ENCODE peak calls at places on chromosomes 6 and 20, in four cellular contexts. One of them, this sample, is unnamed.

GRCh38 chr6:15132854-15133670 is 112.8 kb upstream of the JARID2 start:
- DNase-seq in HepG2: peak
- DNase-seq in GM12878: no peak
- DNase-seq in K562: no peak
- DNase-seq in this sample: peak

GRCh38 chr6:87697581-87698552 is 4.2 kb downstream of the AKIRIN2 start:
- DNase-seq in HepG2: no peak
- DNase-seq in GM12878: no peak
- DNase-seq in K562: no peak
- DNase-seq in this sample: no peak

GRCh38 chr6:117233146-117233545 is 32.2 kb upstream of the VGLL2 start:
- DNase-seq in HepG2: no peak
- DNase-seq in GM12878: no peak
- DNase-seq in K562: no peak
- DNase-seq in this sample: no peak

GRCh38 chr6:34104186-34104585 is 41.7 kb downstream of the GRM4 start:
- DNase-seq in HepG2: no peak
- DNase-seq in GM12878: no peak
- DNase-seq in K562: no peak
- DNase-seq in this sample: no peak

GRCh38 chr6:156864557-156864956 is 87.4 kb downstream of the ARID1B start:
- DNase-seq in HepG2: no peak
- DNase-seq in GM12878: no peak
- DNase-seq in K562: no peak
- DNase-seq in this sample: no peak

GRCh38 chr6:19180348-19181073 is 656.7 kb upstream of the ID4 start:
- DNase-seq in HepG2: no peak
- DNase-seq in GM12878: no peak
- DNase-seq in K562: no peak
- DNase-seq in this sample: no peak

GRCh38 chr6:36753671-36754485 is 56.3 kb downstream of the RAB44 start:
- DNase-seq in HepG2: no peak
- DNase-seq in GM12878: no peak
- DNase-seq in K562: no peak
- DNase-seq in this sample: no peak

GRCh38 chr20:9332783-9333482 is 181.5 kb upstream of the LAMP5 start:
- DNase-seq in HepG2: no peak
- DNase-seq in GM12878: no peak
- DNase-seq in K562: no peak
- DNase-seq in this sample: no peak

GRCh38 chr20:45316150-45317080 is 8.3 kb upstream of the MATN4 start:
- DNase-seq in HepG2: no peak
- DNase-seq in GM12878: no peak
- DNase-seq in K562: no peak
- DNase-seq in this sample: no peak

GRCh38 chr6:168180548-168181011 is 101.6 kb upstream of the FRMD1 start:
- DNase-seq in HepG2: no peak
- DNase-seq in GM12878: peak
- DNase-seq in K562: no peak
- DNase-seq in this sample: no peak

GRCh38 chr20:36113566-36114247 is 40.8 kb upstream of the EPB41L1 start:
- DNase-seq in HepG2: no peak
- DNase-seq in GM12878: peak
- DNase-seq in K562: no peak
- DNase-seq in this sample: no peak

GRCh38 chr6:167119680-167120556 is 3.0 kb upstream of the CCR6 start:
- DNase-seq in HepG2: no peak
- DNase-seq in GM12878: no peak
- DNase-seq in K562: peak
- DNase-seq in this sample: no peak

GRCh38 chr20:353166-353565 is 6.3 kb downstream of the NRSN2 start:
- DNase-seq in HepG2: no peak
- DNase-seq in GM12878: no peak
- DNase-seq in K562: no peak
- DNase-seq in this sample: no peak

GRCh38 chr6:92715991-92716390 is 703.4 kb downstream of the EPHA7 start:
- DNase-seq in HepG2: no peak
- DNase-seq in GM12878: no peak
- DNase-seq in K562: no peak
- DNase-seq in this sample: no peak

GRCh38 chr6:155023717-155024116 is 28.6 kb downstream of the TIAM2 start:
- DNase-seq in HepG2: no peak
- DNase-seq in GM12878: no peak
- DNase-seq in K562: no peak
- DNase-seq in this sample: no peak

GRCh38 chr6:106715922-106716321 is 86.5 kb downstream of the QRSL1 start:
- DNase-seq in HepG2: no peak
- DNase-seq in GM12878: no peak
- DNase-seq in K562: no peak
- DNase-seq in this sample: no peak

GRCh38 chr6:52929321-52930164 is 20.0 kb upstream of the GSTA3 start:
- DNase-seq in HepG2: peak
- DNase-seq in GM12878: no peak
- DNase-seq in K562: no peak
- DNase-seq in this sample: peak

GRCh38 chr6:133594551-133594950 is 294.4 kb upstream of the TCF21 start:
- DNase-seq in HepG2: no peak
- DNase-seq in GM12878: no peak
- DNase-seq in K562: no peak
- DNase-seq in this sample: no peak

GRCh38 chr6:45376310-45377040 is 1.3 kb downstream of the SUPT3H start:
- DNase-seq in HepG2: no peak
- DNase-seq in GM12878: no peak
- DNase-seq in K562: no peak
- DNase-seq in this sample: no peak

GRCh38 chr6:41723178-41723935 is 12.1 kb downstream of the TFEB start:
- DNase-seq in HepG2: peak
- DNase-seq in GM12878: no peak
- DNase-seq in K562: peak
- DNase-seq in this sample: peak

GRCh38 chr6:42250509-42250908 is 32.8 kb upstream of the MRPS10 start:
- DNase-seq in HepG2: no peak
- DNase-seq in GM12878: no peak
- DNase-seq in K562: no peak
- DNase-seq in this sample: no peak

GRCh38 chr20:64156886-64157875 is 7.1 kb upstream of the MYT1 start:
- DNase-seq in HepG2: no peak
- DNase-seq in GM12878: no peak
- DNase-seq in K562: no peak
- DNase-seq in this sample: no peak

GRCh38 chr6:43494321-43494720 is 15.8 kb downstream of the LRRC73 start:
- DNase-seq in HepG2: no peak
- DNase-seq in GM12878: no peak
- DNase-seq in K562: peak
- DNase-seq in this sample: no peak

GRCh38 chr20:62944746-62945145 is 6.8 kb downstream of the GID8 start:
- DNase-seq in HepG2: no peak
- DNase-seq in GM12878: no peak
- DNase-seq in K562: no peak
- DNase-seq in this sample: no peak

GRCh38 chr6:158018851-158019361 is 37.2 kb downstream of the SYNJ2 start:
- DNase-seq in HepG2: no peak
- DNase-seq in GM12878: no peak
- DNase-seq in K562: no peak
- DNase-seq in this sample: no peak

GRCh38 chr20:3168079-3168828 is 5.1 kb downstream of the LZTS3 start:
- DNase-seq in HepG2: peak
- DNase-seq in GM12878: no peak
- DNase-seq in K562: peak
- DNase-seq in this sample: no peak

GRCh38 chr20:51687071-51687470 is 81.1 kb downstream of the ATP9A start:
- DNase-seq in HepG2: no peak
- DNase-seq in GM12878: no peak
- DNase-seq in K562: no peak
- DNase-seq in this sample: peak

GRCh38 chr6:143061597-143062385 is 1.1 kb downstream of the AIG1 start:
- DNase-seq in HepG2: peak
- DNase-seq in GM12878: no peak
- DNase-seq in K562: no peak
- DNase-seq in this sample: no peak

GRCh38 chr6:43472515-43472914 is 4.9 kb upstream of the TJAP1 start:
- DNase-seq in HepG2: no peak
- DNase-seq in GM12878: no peak
- DNase-seq in K562: no peak
- DNase-seq in this sample: no peak

GRCh38 chr6:82823361-82823760 is 242.3 kb downstream of the UBE3D start:
- DNase-seq in HepG2: no peak
- DNase-seq in GM12878: no peak
- DNase-seq in K562: no peak
- DNase-seq in this sample: no peak

GRCh38 chr6:17519120-17519519 is 81.0 kb upstream of the FAM8A1 start:
- DNase-seq in HepG2: no peak
- DNase-seq in GM12878: no peak
- DNase-seq in K562: no peak
- DNase-seq in this sample: no peak

GRCh38 chr20:8260837-8261241 is 128.8 kb downstream of the PLCB1 start:
- DNase-seq in HepG2: no peak
- DNase-seq in GM12878: no peak
- DNase-seq in K562: no peak
- DNase-seq in this sample: no peak

GRCh38 chr6:42907336-42907735 is 8.5 kb upstream of the PTCRA start:
- DNase-seq in HepG2: no peak
- DNase-seq in GM12878: no peak
- DNase-seq in K562: no peak
- DNase-seq in this sample: no peak

GRCh38 chr6:150055131-150055530 is 13.8 kb downstream of the ULBP3 start:
- DNase-seq in HepG2: no peak
- DNase-seq in GM12878: no peak
- DNase-seq in K562: no peak
- DNase-seq in this sample: no peak

GRCh38 chr20:1326031-1326930 is 2.7 kb downstream of the SDCBP2 start:
- DNase-seq in HepG2: no peak
- DNase-seq in GM12878: no peak
- DNase-seq in K562: no peak
- DNase-seq in this sample: peak

GRCh38 chr20:53960586-53961386 is 109.6 kb downstream of the BCAS1 start:
- DNase-seq in HepG2: no peak
- DNase-seq in GM12878: no peak
- DNase-seq in K562: no peak
- DNase-seq in this sample: no peak
- TF ChIP-seq MAX in HepG2: no peak
- TF ChIP-seq MAX in GM12878: no peak
- TF ChIP-seq MAX in K562: no peak
- TF ChIP-seq MAX in this sample: no peak

GRCh38 chr20:41407617-41408016 is 41.0 kb upstream of the EMILIN3 start:
- DNase-seq in HepG2: no peak
- DNase-seq in GM12878: no peak
- DNase-seq in K562: peak
- DNase-seq in this sample: no peak
- TF ChIP-seq JUNB in HepG2: no peak
- TF ChIP-seq JUNB in GM12878: no peak
- TF ChIP-seq JUNB in K562: no peak
- TF ChIP-seq JUNB in this sample: no peak

GRCh38 chr6:125550892-125551291 is 198.5 kb upstream of the HEY2 start:
- DNase-seq in HepG2: no peak
- DNase-seq in GM12878: no peak
- DNase-seq in K562: no peak
- DNase-seq in this sample: no peak

GRCh38 chr6:125544819-125545218 is 204.6 kb upstream of the HEY2 start:
- DNase-seq in HepG2: no peak
- DNase-seq in GM12878: no peak
- DNase-seq in K562: no peak
- DNase-seq in this sample: no peak

GRCh38 chr6:125547320-125547843 is 202.1 kb upstream of the HEY2 start:
- DNase-seq in HepG2: no peak
- DNase-seq in GM12878: no peak
- DNase-seq in K562: no peak
- DNase-seq in this sample: no peak

GRCh38 chr6:125549202-125549884 is 200.1 kb upstream of the HEY2 start:
- DNase-seq in HepG2: no peak
- DNase-seq in GM12878: no peak
- DNase-seq in K562: no peak
- DNase-seq in this sample: no peak

GRCh38 chr6:125546827-125547226 is 202.6 kb upstream of the HEY2 start:
- DNase-seq in HepG2: peak
- DNase-seq in GM12878: no peak
- DNase-seq in K562: no peak
- DNase-seq in this sample: no peak
- TF ChIP-seq MYC in HepG2: no peak
- TF ChIP-seq MYC in GM12878: no peak
- TF ChIP-seq MYC in K562: no peak
- TF ChIP-seq MYC in this sample: no peak

GRCh38 chr6:165726915-165727314 is 63.9 kb upstream of the PDE10A start:
- DNase-seq in HepG2: no peak
- DNase-seq in GM12878: no peak
- DNase-seq in K562: no peak
- DNase-seq in this sample: no peak
- TF ChIP-seq MAX in HepG2: no peak
- TF ChIP-seq MAX in GM12878: no peak
- TF ChIP-seq MAX in K562: no peak
- TF ChIP-seq MAX in this sample: no peak

DNA sequence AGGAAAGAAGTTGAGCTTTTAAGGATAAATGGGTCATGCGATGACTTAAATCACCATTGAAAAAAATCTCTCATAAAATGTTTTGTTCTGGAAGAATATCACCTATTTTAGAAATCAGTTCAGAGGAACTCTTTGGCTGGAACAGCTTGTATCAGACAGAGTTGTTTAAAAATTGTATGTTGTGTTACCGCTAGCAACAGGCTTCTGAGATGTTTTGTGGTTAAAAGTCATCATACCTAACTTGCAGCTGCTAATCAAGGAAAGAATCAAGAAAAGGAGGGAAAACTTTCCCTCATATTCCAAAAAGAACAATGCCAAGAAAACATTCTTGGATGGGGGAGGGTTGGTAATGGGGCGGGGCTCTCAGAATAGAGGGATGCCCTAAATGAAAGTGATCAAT is 220.7 kb upstream of the CITED2 start:
- DNase-seq in HepG2: no peak
- DNase-seq in GM12878: no peak
- DNase-seq in K562: no peak
- DNase-seq in this sample: no peak
- TF ChIP-seq JUNB in HepG2: no peak
- TF ChIP-seq JUNB in GM12878: no peak
- TF ChIP-seq JUNB in K562: no peak
- TF ChIP-seq JUNB in this sample: no peak

GRCh38 chr6:24933868-24934401 is 1.8 kb downstream of the RIPOR2 start:
- DNase-seq in HepG2: peak
- DNase-seq in GM12878: no peak
- DNase-seq in K562: peak
- DNase-seq in this sample: peak
- TF ChIP-seq MYC in HepG2: no peak
- TF ChIP-seq MYC in GM12878: no peak
- TF ChIP-seq MYC in K562: no peak
- TF ChIP-seq MYC in this sample: no peak

DNA sequence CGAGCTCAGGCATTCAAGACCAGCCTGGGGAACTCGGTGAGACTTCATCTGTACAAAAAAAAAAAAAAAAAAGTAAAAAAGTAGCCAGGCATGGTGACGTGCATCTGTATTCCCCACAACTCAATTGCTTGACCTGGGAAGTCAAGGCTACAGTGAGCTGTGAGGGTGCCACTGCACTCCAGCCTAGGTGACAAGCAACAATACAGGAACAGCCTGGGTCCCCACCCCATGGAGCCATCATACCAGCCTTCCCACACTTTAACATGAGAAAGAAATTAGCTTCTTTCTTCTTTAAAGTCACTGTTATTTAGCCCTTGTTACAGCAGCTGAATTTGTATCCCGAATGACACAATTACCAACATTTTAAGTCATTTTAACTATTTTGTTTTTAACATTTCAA is 56.1 kb downstream of the SCML4 start:
- DNase-seq in HepG2: no peak
- DNase-seq in GM12878: no peak
- DNase-seq in K562: no peak
- DNase-seq in this sample: no peak
- TF ChIP-seq MAX in HepG2: no peak
- TF ChIP-seq MAX in GM12878: no peak
- TF ChIP-seq MAX in K562: no peak
- TF ChIP-seq MAX in this sample: no peak

This sample was measured in A549.